ENCODE peak calls at places on chromosomes 12 and 14, in seven cellular contexts. One of them, this sample, is unnamed.

GRCh38 chr14:44847910-44848309 is 113.8 kb downstream of the KLHL28 start:
- DNase-seq in lower lobe of right lung: no peak
- DNase-seq in thyroid gland: no peak
- DNase-seq in aorta: no peak
- DNase-seq in stomach: no peak
- DNase-seq in PC-3: peak
- DNase-seq in H9: no peak
- DNase-seq in this sample: no peak

GRCh38 chr14:52071675-52072074 is 2.8 kb upstream of the NID2 start:
- DNase-seq in lower lobe of right lung: no peak
- DNase-seq in thyroid gland: no peak
- DNase-seq in aorta: no peak
- DNase-seq in stomach: no peak
- DNase-seq in PC-3: peak
- DNase-seq in H9: no peak
- DNase-seq in this sample: no peak

GRCh38 chr12:52212701-52213540 is 20.1 kb upstream of the KRT7 start:
- DNase-seq in lower lobe of right lung: no peak
- DNase-seq in thyroid gland: peak
- DNase-seq in aorta: peak
- DNase-seq in stomach: no peak
- DNase-seq in PC-3: no peak
- DNase-seq in H9: no peak
- DNase-seq in this sample: no peak

GRCh38 chr14:100299238-100299560 is 7.0 kb downstream of the SLC25A29 start:
- DNase-seq in lower lobe of right lung: peak
- DNase-seq in thyroid gland: no peak
- DNase-seq in aorta: peak
- DNase-seq in stomach: no peak
- DNase-seq in PC-3: no peak
- DNase-seq in H9: no peak
- DNase-seq in this sample: no peak

GRCh38 chr14:40417777-40418401 is 985.7 kb upstream of the FBXO33 start:
- DNase-seq in lower lobe of right lung: no peak
- DNase-seq in thyroid gland: peak
- DNase-seq in aorta: no peak
- DNase-seq in stomach: peak
- DNase-seq in PC-3: peak
- DNase-seq in H9: peak
- DNase-seq in this sample: no peak

GRCh38 chr12:122099280-122099749 is 20.8 kb downstream of the MLXIP start:
- DNase-seq in lower lobe of right lung: no peak
- DNase-seq in thyroid gland: no peak
- DNase-seq in aorta: no peak
- DNase-seq in stomach: no peak
- DNase-seq in PC-3: no peak
- DNase-seq in H9: no peak
- DNase-seq in this sample: no peak

GRCh38 chr12:62604856-62605255 is 138.2 kb downstream of the MON2 start:
- DNase-seq in lower lobe of right lung: no peak
- DNase-seq in thyroid gland: peak
- DNase-seq in aorta: no peak
- DNase-seq in stomach: no peak
- DNase-seq in PC-3: no peak
- DNase-seq in H9: no peak
- DNase-seq in this sample: no peak

GRCh38 chr14:76918176-76918750 is 92.1 kb downstream of the LRRC74A start:
- DNase-seq in lower lobe of right lung: peak
- DNase-seq in thyroid gland: peak
- DNase-seq in aorta: peak
- DNase-seq in stomach: peak
- DNase-seq in PC-3: no peak
- DNase-seq in H9: no peak
- DNase-seq in this sample: no peak

GRCh38 chr12:15446798-15447197 is 124.5 kb downstream of the PTPRO start:
- DNase-seq in lower lobe of right lung: no peak
- DNase-seq in thyroid gland: no peak
- DNase-seq in aorta: no peak
- DNase-seq in stomach: no peak
- DNase-seq in PC-3: peak
- DNase-seq in H9: no peak
- DNase-seq in this sample: peak

GRCh38 chr12:91817512-91817911 is 328.1 kb downstream of the BTG1 start:
- DNase-seq in lower lobe of right lung: no peak
- DNase-seq in thyroid gland: no peak
- DNase-seq in aorta: no peak
- DNase-seq in stomach: peak
- DNase-seq in PC-3: peak
- DNase-seq in H9: no peak
- DNase-seq in this sample: no peak

GRCh38 chr12:5988088-5988487 is 43.0 kb upstream of the ANO2 start:
- DNase-seq in lower lobe of right lung: no peak
- DNase-seq in thyroid gland: no peak
- DNase-seq in aorta: no peak
- DNase-seq in stomach: no peak
- DNase-seq in PC-3: no peak
- DNase-seq in H9: no peak
- DNase-seq in this sample: no peak

GRCh38 chr12:124921200-124922008 is 7.0 kb upstream of the UBC start:
- DNase-seq in lower lobe of right lung: peak
- DNase-seq in thyroid gland: peak
- DNase-seq in aorta: peak
- DNase-seq in stomach: peak
- DNase-seq in PC-3: peak
- DNase-seq in H9: peak
- DNase-seq in this sample: no peak

GRCh38 chr12:30823140-30823669 is 68.5 kb upstream of the CAPRIN2 start:
- DNase-seq in lower lobe of right lung: peak
- DNase-seq in thyroid gland: peak
- DNase-seq in aorta: peak
- DNase-seq in stomach: peak
- DNase-seq in PC-3: no peak
- DNase-seq in H9: no peak
- DNase-seq in this sample: no peak

GRCh38 chr12:77190022-77190421 is 124.7 kb upstream of the E2F7 start:
- DNase-seq in lower lobe of right lung: no peak
- DNase-seq in thyroid gland: no peak
- DNase-seq in aorta: no peak
- DNase-seq in stomach: no peak
- DNase-seq in PC-3: no peak
- DNase-seq in H9: no peak
- DNase-seq in this sample: no peak

GRCh38 chr12:12156835-12157234 is 86.1 kb downstream of the BCL2L14 start:
- DNase-seq in lower lobe of right lung: no peak
- DNase-seq in thyroid gland: no peak
- DNase-seq in aorta: no peak
- DNase-seq in stomach: no peak
- DNase-seq in PC-3: no peak
- DNase-seq in H9: no peak
- DNase-seq in this sample: no peak

GRCh38 chr12:68119724-68120211 is 39.8 kb downstream of the IFNG start:
- DNase-seq in lower lobe of right lung: no peak
- DNase-seq in thyroid gland: no peak
- DNase-seq in aorta: no peak
- DNase-seq in stomach: no peak
- DNase-seq in PC-3: peak
- DNase-seq in H9: no peak
- DNase-seq in this sample: no peak

GRCh38 chr12:541676-542289 is 82.0 kb downstream of the B4GALNT3 start:
- DNase-seq in lower lobe of right lung: no peak
- DNase-seq in thyroid gland: no peak
- DNase-seq in aorta: peak
- DNase-seq in stomach: no peak
- DNase-seq in PC-3: peak
- DNase-seq in H9: no peak
- DNase-seq in this sample: no peak

GRCh38 chr14:104117341-104118005 is 20.9 kb upstream of the KIF26A start:
- DNase-seq in lower lobe of right lung: peak
- DNase-seq in thyroid gland: peak
- DNase-seq in aorta: peak
- DNase-seq in stomach: peak
- DNase-seq in PC-3: no peak
- DNase-seq in H9: peak
- DNase-seq in this sample: no peak
- H3K27ac ChIP-seq in lower lobe of right lung: peak
- H3K27ac ChIP-seq in thyroid gland: peak
- H3K27ac ChIP-seq in aorta: no peak
- H3K27ac ChIP-seq in stomach: peak
- H3K27ac ChIP-seq in PC-3: no peak
- H3K27ac ChIP-seq in H9: no peak
- H3K27ac ChIP-seq in this sample: peak

GRCh38 chr14:88981948-88982347 is 157.5 kb downstream of the TTC8 start:
- DNase-seq in lower lobe of right lung: no peak
- DNase-seq in thyroid gland: no peak
- DNase-seq in aorta: no peak
- DNase-seq in stomach: no peak
- DNase-seq in PC-3: no peak
- DNase-seq in H9: no peak
- DNase-seq in this sample: no peak

GRCh38 chr14:88985654-88986053 is 161.2 kb downstream of the TTC8 start:
- DNase-seq in lower lobe of right lung: no peak
- DNase-seq in thyroid gland: no peak
- DNase-seq in aorta: no peak
- DNase-seq in stomach: no peak
- DNase-seq in PC-3: no peak
- DNase-seq in H9: no peak
- DNase-seq in this sample: no peak

GRCh38 chr14:88986146-88986841 is 161.8 kb downstream of the TTC8 start:
- DNase-seq in lower lobe of right lung: no peak
- DNase-seq in thyroid gland: no peak
- DNase-seq in aorta: no peak
- DNase-seq in stomach: no peak
- DNase-seq in PC-3: peak
- DNase-seq in H9: no peak
- DNase-seq in this sample: no peak

GRCh38 chr14:88987516-88987915 is 163.1 kb downstream of the TTC8 start:
- DNase-seq in lower lobe of right lung: no peak
- DNase-seq in thyroid gland: no peak
- DNase-seq in aorta: no peak
- DNase-seq in stomach: no peak
- DNase-seq in PC-3: peak
- DNase-seq in H9: no peak
- DNase-seq in this sample: no peak

GRCh38 chr14:88983755-88984154 is 159.3 kb downstream of the TTC8 start:
- DNase-seq in lower lobe of right lung: no peak
- DNase-seq in thyroid gland: no peak
- DNase-seq in aorta: no peak
- DNase-seq in stomach: no peak
- DNase-seq in PC-3: peak
- DNase-seq in H9: no peak
- DNase-seq in this sample: no peak
- H3K27ac ChIP-seq in lower lobe of right lung: no peak
- H3K27ac ChIP-seq in thyroid gland: no peak
- H3K27ac ChIP-seq in aorta: no peak
- H3K27ac ChIP-seq in stomach: no peak
- H3K27ac ChIP-seq in PC-3: peak
- H3K27ac ChIP-seq in H9: no peak
- H3K27ac ChIP-seq in this sample: peak

GRCh38 chr14:92945544-92945943 is 22.6 kb downstream of the CHGA start:
- DNase-seq in lower lobe of right lung: no peak
- DNase-seq in thyroid gland: no peak
- DNase-seq in aorta: no peak
- DNase-seq in stomach: no peak
- DNase-seq in PC-3: no peak
- DNase-seq in H9: no peak
- DNase-seq in this sample: no peak

GRCh38 chr14:92944976-92945375 is 22.0 kb downstream of the CHGA start:
- DNase-seq in lower lobe of right lung: no peak
- DNase-seq in thyroid gland: no peak
- DNase-seq in aorta: no peak
- DNase-seq in stomach: no peak
- DNase-seq in PC-3: no peak
- DNase-seq in H9: no peak
- DNase-seq in this sample: no peak

GRCh38 chr14:92946847-92947545 is 24.0 kb downstream of the CHGA start:
- DNase-seq in lower lobe of right lung: no peak
- DNase-seq in thyroid gland: no peak
- DNase-seq in aorta: no peak
- DNase-seq in stomach: no peak
- DNase-seq in PC-3: no peak
- DNase-seq in H9: no peak
- DNase-seq in this sample: no peak

GRCh38 chr14:92943855-92944570 is 21.1 kb downstream of the CHGA start:
- DNase-seq in lower lobe of right lung: no peak
- DNase-seq in thyroid gland: no peak
- DNase-seq in aorta: no peak
- DNase-seq in stomach: no peak
- DNase-seq in PC-3: no peak
- DNase-seq in H9: no peak
- DNase-seq in this sample: no peak

GRCh38 chr14:92945959-92946846 is 23.3 kb downstream of the CHGA start:
- DNase-seq in lower lobe of right lung: peak
- DNase-seq in thyroid gland: peak
- DNase-seq in aorta: no peak
- DNase-seq in stomach: peak
- DNase-seq in PC-3: peak
- DNase-seq in H9: no peak
- DNase-seq in this sample: peak
- H3K27ac ChIP-seq in lower lobe of right lung: no peak
- H3K27ac ChIP-seq in thyroid gland: no peak
- H3K27ac ChIP-seq in aorta: no peak
- H3K27ac ChIP-seq in stomach: peak
- H3K27ac ChIP-seq in PC-3: peak
- H3K27ac ChIP-seq in H9: no peak
- H3K27ac ChIP-seq in this sample: no peak

GRCh38 chr12:96193725-96194571 is at the start of gene ELK3:
- DNase-seq in lower lobe of right lung: peak
- DNase-seq in thyroid gland: peak
- DNase-seq in aorta: peak
- DNase-seq in stomach: peak
- DNase-seq in PC-3: peak
- DNase-seq in H9: peak
- DNase-seq in this sample: no peak

GRCh38 chr12:96194901-96195844 is 998 bp downstream of the ELK3 start:
- DNase-seq in lower lobe of right lung: no peak
- DNase-seq in thyroid gland: peak
- DNase-seq in aorta: peak
- DNase-seq in stomach: peak
- DNase-seq in PC-3: peak
- DNase-seq in H9: peak
- DNase-seq in this sample: peak

GRCh38 chr12:96195845-96196451 is 1.8 kb downstream of the ELK3 start:
- DNase-seq in lower lobe of right lung: no peak
- DNase-seq in thyroid gland: no peak
- DNase-seq in aorta: no peak
- DNase-seq in stomach: no peak
- DNase-seq in PC-3: peak
- DNase-seq in H9: peak
- DNase-seq in this sample: no peak

GRCh38 chr12:96192926-96193573 is 1.1 kb upstream of the ELK3 start:
- DNase-seq in lower lobe of right lung: no peak
- DNase-seq in thyroid gland: no peak
- DNase-seq in aorta: no peak
- DNase-seq in stomach: no peak
- DNase-seq in PC-3: no peak
- DNase-seq in H9: no peak
- DNase-seq in this sample: no peak

DNA sequence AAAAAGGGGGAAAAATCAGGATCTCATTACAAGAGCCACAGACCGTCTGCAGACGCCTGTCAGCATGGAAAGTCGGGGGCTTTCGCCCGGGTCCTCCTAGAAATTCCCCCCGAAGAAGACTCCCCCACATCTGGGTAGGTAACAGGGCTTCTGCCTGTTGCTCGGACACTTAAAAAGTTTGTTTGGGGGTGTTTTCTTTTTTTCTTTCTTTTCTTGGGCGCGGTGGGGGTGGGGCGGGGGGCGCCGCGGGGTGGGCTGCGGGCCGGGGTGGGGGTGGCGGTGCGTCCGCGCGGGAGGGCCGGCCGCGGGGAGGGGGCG is 356 bp downstream of the ELK3 start:
- DNase-seq in lower lobe of right lung: no peak
- DNase-seq in thyroid gland: no peak
- DNase-seq in aorta: no peak
- DNase-seq in stomach: no peak
- DNase-seq in PC-3: no peak
- DNase-seq in H9: no peak
- DNase-seq in this sample: no peak
- H3K27ac ChIP-seq in lower lobe of right lung: peak
- H3K27ac ChIP-seq in thyroid gland: peak
- H3K27ac ChIP-seq in aorta: no peak
- H3K27ac ChIP-seq in stomach: peak
- H3K27ac ChIP-seq in PC-3: peak
- H3K27ac ChIP-seq in H9: no peak
- H3K27ac ChIP-seq in this sample: peak

This sample was measured in epithelial cell of prostate.